ENCODE peak calls at places on chromosome 13, in seven cellular contexts. J is heart left ventricle, Q is sigmoid colon, K is transverse colon, U is breast epithelium, Y is pancreas, M is fibroblast of lung. S is an unnamed sample. For H3K36me3 and H3K4me1, the result is how much of the 10 kb centered on the place peaks cover.

GRCh38 chr13:81872581-81872980 is 1531.7 kb upstream of the SPRY2 start:
- DNase-seq in J (no peak), Y (peak), M (no peak), U (no peak), Q (no peak), K (no peak), S (no peak)

GRCh38 chr13:74090869-74091605 is 43.2 kb downstream of the KLF12 start:
- DNase-seq in M (no peak), Y (no peak), U (no peak), J (no peak), K (no peak), Q (no peak), S (no peak)

GRCh38 chr13:27026396-27026795 is 145.2 kb downstream of the USP12 start:
- DNase-seq in J (no peak), M (no peak), Y (no peak), K (no peak), Q (no peak), U (no peak), S (no peak)

GRCh38 chr13:101511766-101512165 is 59.3 kb downstream of the ITGBL1 start:
- DNase-seq in Q (no peak), K (no peak), M (peak), J (no peak), Y (no peak), U (no peak), S (no peak)

GRCh38 chr13:74367193-74367592 is 233.0 kb upstream of the KLF12 start:
- DNase-seq in Q (no peak), U (no peak), M (no peak), Y (no peak), J (no peak), K (no peak), S (no peak)

GRCh38 chr13:27016871-27017270 is 154.7 kb downstream of the USP12 start:
- DNase-seq in Y (no peak), J (no peak), U (no peak), Q (no peak), M (no peak), K (peak), S (peak)

GRCh38 chr13:102394158-102395053 is 7.4 kb downstream of the FGF14 start:
- DNase-seq in K (peak), M (peak), J (peak), Y (peak), U (peak), Q (peak), S (peak)

GRCh38 chr13:45847554-45848224 is 3.9 kb downstream of the SIAH3 start:
- DNase-seq in K (peak), Q (peak), J (no peak), U (no peak), Y (no peak), M (peak), S (no peak)

GRCh38 chr13:110107568-110108347 is 199.2 kb downstream of the COL4A1 start:
- DNase-seq in Q (no peak), Y (no peak), K (no peak), U (no peak), J (no peak), M (no peak), S (no peak)

GRCh38 chr13:24083141-24083540 is 77.4 kb upstream of the SPATA13 start:
- DNase-seq in U (no peak), K (no peak), Y (no peak), Q (no peak), M (no peak), J (no peak), S (no peak)

GRCh38 chr13:108895220-108895704 is 265.9 kb downstream of the MYO16 start:
- DNase-seq in M (peak), Q (no peak), U (no peak), Y (no peak), J (no peak), K (no peak), S (no peak)

GRCh38 chr13:72726721-72727416 is 560 bp downstream of the MZT1 start:
- DNase-seq in M (peak), J (peak), K (peak), Q (peak), U (no peak), Y (no peak), S (peak)

DNA sequence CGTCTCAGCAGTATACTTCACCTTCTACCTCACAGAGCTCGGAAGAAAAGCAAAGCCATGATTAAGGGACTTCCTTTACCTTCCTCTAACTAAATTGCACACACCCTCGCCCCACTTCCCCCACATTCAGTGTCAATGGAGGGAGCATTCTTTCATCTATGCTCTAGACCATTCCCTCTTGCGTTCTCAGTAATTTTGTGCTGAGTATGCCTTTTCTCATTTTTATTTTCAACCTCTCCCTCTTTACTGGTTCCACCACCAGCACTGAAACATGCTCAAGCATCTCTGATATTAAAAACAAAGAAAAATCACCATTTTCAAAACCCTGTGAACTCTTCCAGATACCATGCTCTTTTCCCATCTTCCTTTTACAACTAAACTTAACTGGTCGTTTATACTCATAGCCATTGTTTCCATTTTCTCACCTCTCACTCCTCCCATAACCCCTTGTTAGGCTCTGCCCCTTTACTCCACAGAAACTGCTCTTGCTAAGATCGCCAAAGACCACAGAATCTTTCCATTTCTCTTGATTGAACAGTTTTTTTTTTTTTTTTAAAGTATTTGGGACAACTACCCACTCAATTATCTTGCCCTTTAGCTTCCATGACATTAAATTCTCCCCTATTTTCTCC is 32.4 kb downstream of the SERPINE3 start:
- DNase-seq in Y (no peak), U (no peak), Q (no peak), M (no peak), K (no peak), J (no peak), S (no peak)
- H3K36me3 ChIP-seq in Y (under half), U (under half), Q (half or more), M (under half), K (half or more), J (under half), S (under half)

DNA sequence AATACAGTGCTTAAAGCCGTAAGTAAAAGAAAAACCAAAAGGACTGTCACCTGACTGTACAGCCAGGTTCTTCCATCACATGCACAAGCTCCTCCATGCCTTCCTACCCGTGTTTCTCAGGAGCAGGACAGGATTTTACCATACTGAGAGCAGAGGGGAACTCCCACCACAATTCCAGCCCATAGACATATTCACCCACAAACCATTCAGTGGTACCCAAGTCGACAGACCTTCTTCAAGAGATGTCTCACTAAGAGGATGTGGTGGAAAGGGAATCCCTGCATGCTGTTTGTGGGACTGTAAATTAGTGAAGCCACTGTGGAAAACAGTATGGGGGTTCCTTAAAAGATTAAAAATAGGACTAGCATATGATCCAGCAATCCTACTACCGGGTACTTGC is 66.9 kb upstream of the DOCK9 start:
- DNase-seq in Q (no peak), K (no peak), J (no peak), Y (no peak), M (no peak), U (no peak), S (no peak)
- H3K4me1 ChIP-seq in Q (under half), K (under half), J (under half), Y (under half), M (under half), U (under half), S (under half)

GRCh38 chr13:37009692-37010091 is 9.1 kb downstream of the EXOSC8 start:
- DNase-seq in J (no peak), U (no peak), Y (no peak), Q (no peak), M (no peak), K (no peak), S (no peak)

GRCh38 chr13:37010424-37010823 is 9.8 kb downstream of the EXOSC8 start:
- DNase-seq in K (no peak), U (no peak), J (no peak), M (no peak), Q (no peak), Y (no peak), S (no peak)

GRCh38 chr13:37014609-37015008 is 14.0 kb downstream of the EXOSC8 start:
- DNase-seq in K (no peak), Q (no peak), U (no peak), J (no peak), M (peak), Y (no peak), S (no peak)

GRCh38 chr13:37011788-37012187 is 11.2 kb downstream of the EXOSC8 start:
- DNase-seq in J (no peak), Y (no peak), M (no peak), U (no peak), K (no peak), Q (no peak), S (no peak)

DNA sequence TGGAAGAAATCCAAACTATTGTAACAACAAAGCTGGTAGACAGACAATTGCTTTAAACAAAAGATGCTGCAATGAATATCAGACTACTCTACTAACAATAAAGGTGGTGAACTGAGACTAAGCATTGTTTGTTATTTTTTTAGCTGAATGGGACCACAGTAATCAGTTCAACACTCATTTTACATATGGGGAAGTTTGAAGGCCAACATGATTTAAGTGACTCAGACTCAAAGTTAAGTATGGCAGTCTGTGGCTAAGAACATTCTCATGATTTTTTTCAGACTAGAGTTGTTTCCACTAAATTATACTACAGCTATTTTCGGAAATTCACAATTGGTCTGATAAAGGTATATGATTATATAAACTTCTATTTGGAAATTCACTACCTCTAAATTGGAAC is 10.4 kb downstream of the EXOSC8 start:
- DNase-seq in Q (no peak), K (no peak), U (no peak), J (no peak), M (peak), Y (no peak), S (no peak)
- H3K36me3 ChIP-seq in Q (half or more), K (half or more), U (under half), J (under half), M (under half), Y (under half), S (under half)

GRCh38 chr13:41006296-41006695 is 12.8 kb downstream of the ELF1 start:
- DNase-seq in U (no peak), Q (no peak), Y (no peak), J (no peak), M (no peak), K (no peak), S (no peak)

GRCh38 chr13:41005709-41006108 is 13.4 kb downstream of the ELF1 start:
- DNase-seq in U (no peak), J (no peak), Y (no peak), M (no peak), Q (no peak), K (no peak), S (no peak)

GRCh38 chr13:41007359-41008118 is 11.6 kb downstream of the ELF1 start:
- DNase-seq in M (peak), U (no peak), K (no peak), J (no peak), Q (no peak), Y (no peak), S (no peak)

GRCh38 chr13:41008349-41008980 is 10.7 kb downstream of the ELF1 start:
- DNase-seq in U (no peak), J (no peak), Y (no peak), M (peak), K (no peak), Q (no peak), S (no peak)

GRCh38 chr13:41006951-41007350 is 12.2 kb downstream of the ELF1 start:
- DNase-seq in U (no peak), J (no peak), Q (no peak), M (no peak), Y (no peak), K (no peak), S (no peak)
- H3K4me1 ChIP-seq in U (under half), J (under half), Q (under half), M (under half), Y (half or more), K (under half), S (under half)

GRCh38 chr13:114013952-114014629 is 40.2 kb upstream of the C13orf46 start:
- DNase-seq in K (no peak), Q (no peak), M (no peak), U (no peak), J (peak), Y (no peak), S (no peak)
- H3K36me3 ChIP-seq in K (under half), Q (half or more), M (under half), U (under half), J (under half), Y (under half), S (under half)

GRCh38 chr13:20053891-20054290 is 95.4 kb downstream of the ZMYM2 start:
- DNase-seq in Q (no peak), Y (no peak), J (no peak), M (no peak), K (no peak), U (no peak), S (no peak)
- H3K4me1 ChIP-seq in Q (under half), Y (under half), J (under half), M (under half), K (under half), U (under half), S (under half)

GRCh38 chr13:33116321-33117010 is 100.2 kb downstream of the KL start:
- DNase-seq in Y (no peak), K (no peak), Q (no peak), U (no peak), M (no peak), J (no peak), S (no peak)
- H3K36me3 ChIP-seq in Y (under half), K (under half), Q (half or more), U (under half), M (under half), J (under half), S (under half)

DNA sequence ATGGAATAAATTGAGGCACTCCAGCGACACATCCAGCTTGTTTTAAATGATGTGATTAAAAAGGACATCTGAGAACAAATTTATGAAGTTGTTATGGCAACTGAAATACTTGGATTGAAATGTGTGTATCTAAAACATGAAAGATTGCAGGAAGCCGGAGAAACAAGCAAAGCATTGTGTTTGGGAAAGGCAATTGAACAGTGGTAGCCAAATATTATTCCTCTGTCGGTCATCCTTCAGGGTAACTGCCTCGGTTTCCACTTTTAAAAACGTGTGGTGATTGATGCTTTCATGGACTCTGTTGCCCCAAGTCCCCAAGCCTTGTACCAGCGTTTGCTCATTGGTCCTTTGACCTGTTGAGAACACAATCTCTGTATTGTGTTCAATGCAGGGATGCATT is 158.8 kb downstream of the TM9SF2 start:
- DNase-seq in Q (no peak), M (no peak), Y (no peak), J (no peak), K (no peak), U (no peak), S (no peak)
- H3K4me1 ChIP-seq in Q (under half), M (under half), Y (under half), J (under half), K (under half), U (under half), S (under half)